ENCODE peak calls at places on chromosomes 1 and 21, in six cellular contexts. T is left lung; Q is HCT116; R is Karpas-422; J is uterus; P is CD8-positive, alpha-beta memory T cell. H is an unnamed sample. For H3K4me1, the result is how much of the 10 kb centered on the place peaks cover.

GRCh38 chr1:231185391-231185790 is 23.5 kb downstream of the TRIM67 start:
- DNase-seq in P (no peak), J (no peak), Q (no peak), T (no peak), R (no peak), H (no peak)

GRCh38 chr1:19313961-19314882 is 2.1 kb downstream of the SLC66A1 start:
- DNase-seq in Q (no peak), J (no peak), P (no peak), R (peak), T (no peak), H (no peak)

GRCh38 chr21:41668051-41668541 is 98.8 kb downstream of the RIPK4 start:
- DNase-seq in P (no peak), Q (no peak), J (no peak), R (no peak), T (peak), H (no peak)

GRCh38 chr1:228394571-228395394 is 11.9 kb downstream of the TRIM11 start:
- DNase-seq in J (peak), Q (no peak), P (no peak), R (no peak), T (peak), H (no peak)

GRCh38 chr1:234612352-234613127 is 2.6 kb upstream of the IRF2BP2 start:
- DNase-seq in T (peak), P (peak), J (peak), Q (peak), R (peak), H (peak)

GRCh38 chr1:7221823-7222462 is 436.7 kb downstream of the CAMTA1 start:
- DNase-seq in J (no peak), P (no peak), T (no peak), Q (no peak), R (no peak), H (no peak)

GRCh38 chr1:85313888-85314696 is 37.7 kb upstream of the BCL10 start:
- DNase-seq in J (no peak), P (no peak), T (no peak), R (no peak), Q (no peak), H (no peak)

GRCh38 chr1:53740621-53741105 is 1.7 kb upstream of the GLIS1 start:
- DNase-seq in R (no peak), P (no peak), Q (no peak), J (no peak), T (no peak), H (no peak)

GRCh38 chr1:172241540-172241939 is 178.9 kb upstream of the C1orf105 start:
- DNase-seq in Q (no peak), T (no peak), P (no peak), J (no peak), R (no peak), H (no peak)

GRCh38 chr1:64523938-64524337 is 54.0 kb downstream of the CACHD1 start:
- DNase-seq in R (no peak), P (no peak), Q (no peak), J (no peak), T (no peak), H (no peak)

GRCh38 chr1:3787347-3787710 is 9.0 kb downstream of the LRRC47 start:
- DNase-seq in J (no peak), P (peak), Q (no peak), T (no peak), R (no peak), H (peak)

GRCh38 chr1:28601696-28602095 is 9.6 kb downstream of the RAB42 start:
- DNase-seq in Q (peak), P (no peak), T (no peak), R (no peak), J (no peak), H (no peak)

GRCh38 chr1:227318852-227319607 is 738 bp upstream of the CDC42BPA start:
- DNase-seq in T (peak), P (no peak), Q (no peak), J (peak), R (no peak), H (peak)
- H3K4me1 ChIP-seq in T (under half), P (under half), Q (under half), J (under half), R (under half), H (under half)

GRCh38 chr1:32768110-32768857 is 48.9 kb downstream of the YARS1 start:
- DNase-seq in P (no peak), J (no peak), R (no peak), Q (no peak), T (no peak), H (no peak)

GRCh38 chr1:32765561-32766327 is 51.4 kb downstream of the YARS1 start:
- DNase-seq in J (no peak), R (no peak), P (no peak), T (no peak), Q (no peak), H (no peak)

GRCh38 chr1:32766328-32766972 is 50.7 kb downstream of the YARS1 start:
- DNase-seq in Q (no peak), J (no peak), P (no peak), R (no peak), T (no peak), H (no peak)

GRCh38 chr1:32767156-32767555 is 50.0 kb downstream of the YARS1 start:
- DNase-seq in R (no peak), J (no peak), Q (no peak), T (no peak), P (no peak), H (no peak)

GRCh38 chr1:32767641-32768040 is 49.5 kb downstream of the YARS1 start:
- DNase-seq in Q (no peak), R (no peak), P (no peak), J (no peak), T (no peak), H (no peak)
- H3K4me3 ChIP-seq in Q (no peak), R (no peak), P (no peak), J (no peak), T (no peak), H (no peak)

GRCh38 chr1:25804244-25804963 is 4.4 kb downstream of the SELENON start:
- DNase-seq in P (no peak), J (no peak), T (no peak), Q (no peak), R (no peak), H (no peak)
- H3K4me1 ChIP-seq in P (under half), J (under half), T (half or more), Q (under half), R (under half), H (half or more)

GRCh38 chr1:226223157-226223785 is at the start of gene MIXL1:
- DNase-seq in Q (no peak), T (no peak), P (no peak), R (no peak), J (no peak), H (no peak)
- H3K4me3 ChIP-seq in Q (no peak), T (peak), P (peak), R (peak), J (peak), H (peak)

GRCh38 chr1:10699470-10699835 is 97.0 kb downstream of the CASZ1 start:
- DNase-seq in Q (no peak), J (no peak), P (no peak), T (no peak), R (no peak), H (no peak)
- H3K4me1 ChIP-seq in Q (under half), J (under half), P (under half), T (under half), R (under half), H (under half)

GRCh38 chr1:81237531-81238528 is 562.9 kb upstream of the ADGRL2 start:
- DNase-seq in R (no peak), T (no peak), Q (no peak), J (no peak), P (no peak), H (no peak)
- H3K4me3 ChIP-seq in R (no peak), T (peak), Q (no peak), J (peak), P (no peak), H (peak)

GRCh38 chr1:117660266-117660973 is 54.6 kb downstream of the TENT5C start:
- DNase-seq in J (no peak), R (no peak), Q (no peak), P (no peak), T (no peak), H (no peak)

GRCh38 chr1:117663156-117663902 is 57.5 kb downstream of the TENT5C start:
- DNase-seq in P (no peak), R (no peak), Q (no peak), J (no peak), T (no peak), H (no peak)

GRCh38 chr1:117661027-117661426 is 55.2 kb downstream of the TENT5C start:
- DNase-seq in J (no peak), Q (no peak), R (no peak), P (no peak), T (no peak), H (no peak)

GRCh38 chr1:117664314-117664713 is 58.5 kb downstream of the TENT5C start:
- DNase-seq in R (no peak), Q (no peak), P (no peak), T (no peak), J (no peak), H (no peak)

DNA sequence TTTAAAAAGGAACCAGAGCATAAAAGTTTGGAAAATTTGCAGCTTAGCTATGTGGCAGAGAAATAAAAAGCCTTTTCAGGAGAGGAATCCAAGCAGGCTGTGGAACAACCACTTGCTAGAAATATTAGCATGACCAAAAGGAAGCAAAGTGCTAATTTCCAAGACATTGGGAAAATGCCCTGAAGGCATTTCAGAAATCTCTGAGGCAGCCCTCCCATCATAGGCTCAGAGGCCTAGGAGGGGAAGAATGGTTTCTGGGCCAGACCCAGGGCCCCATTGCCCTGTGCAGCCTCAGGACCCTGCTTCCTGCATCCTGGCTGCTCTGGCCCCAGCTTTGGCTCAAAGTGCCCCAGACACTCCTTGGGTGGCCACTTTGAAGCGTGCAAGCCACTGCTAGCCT is 56.8 kb downstream of the TENT5C start:
- DNase-seq in T (no peak), Q (no peak), R (no peak), P (no peak), J (no peak), H (no peak)
- H3K4me1 ChIP-seq in T (under half), Q (under half), R (under half), P (half or more), J (under half), H (under half)

DNA sequence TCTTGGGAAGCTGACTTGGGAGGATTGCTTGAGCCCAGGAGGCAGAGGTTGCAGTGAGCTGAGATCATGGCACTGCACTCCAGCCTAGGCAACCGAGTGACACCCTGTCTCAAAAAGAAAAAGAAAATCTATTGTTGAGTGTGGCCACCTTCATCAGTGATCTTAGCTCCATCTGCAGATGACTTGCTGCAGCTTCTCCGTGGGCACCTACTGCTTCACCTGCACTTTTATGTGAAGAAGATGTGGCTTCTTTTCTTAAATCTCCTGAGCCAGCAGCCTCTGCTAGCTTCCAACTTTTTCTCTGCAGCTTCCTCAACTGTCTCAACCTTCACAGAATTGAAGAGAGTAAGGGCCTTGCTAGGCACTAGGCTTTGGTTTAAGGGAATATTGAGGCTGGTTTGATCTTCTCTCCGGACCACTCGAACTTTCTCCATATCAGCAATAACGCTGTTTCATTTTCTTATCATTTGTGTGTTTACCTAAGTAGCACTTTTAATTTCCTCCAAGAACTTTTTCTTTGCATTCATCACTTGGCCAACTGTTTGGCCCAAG is 28.0 kb downstream of the AGPAT3 start:
- DNase-seq in T (no peak), R (no peak), J (no peak), P (no peak), Q (no peak), H (no peak)
- H3K4me3 ChIP-seq in T (no peak), R (peak), J (no peak), P (peak), Q (no peak), H (no peak)

DNA sequence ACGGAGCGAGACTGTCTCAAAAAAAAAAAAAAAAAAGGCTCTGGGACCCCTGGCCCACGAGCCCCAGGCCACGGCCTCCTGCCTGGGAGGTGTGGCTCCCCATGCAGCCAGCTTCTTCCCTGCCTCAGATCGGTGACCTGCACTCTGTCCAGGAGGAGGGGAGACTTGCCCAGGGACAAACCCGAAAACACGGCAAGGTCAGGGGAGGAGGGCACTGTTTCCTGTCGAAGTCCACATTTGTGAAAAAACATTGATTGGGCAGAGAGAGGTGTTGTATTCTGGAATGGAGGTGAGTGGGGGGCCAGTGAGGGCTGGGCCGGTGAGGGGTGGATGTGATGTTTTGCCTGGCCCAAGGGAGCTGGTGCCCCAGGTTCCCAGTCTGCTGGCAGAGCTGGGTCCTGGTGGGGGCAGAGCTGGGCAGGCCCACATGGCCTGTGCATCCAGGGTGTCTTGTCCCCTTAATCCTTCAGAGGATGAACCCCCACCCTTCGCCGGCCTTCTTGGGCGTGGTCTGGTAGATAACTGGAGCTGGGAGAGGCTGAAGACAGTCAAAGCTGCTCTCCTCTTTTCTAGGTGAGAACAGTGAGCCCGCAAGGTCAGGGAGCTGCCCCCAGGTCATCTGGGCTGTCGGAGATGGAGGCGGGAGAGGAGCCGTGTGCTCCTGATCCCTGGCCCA is 12.4 kb upstream of the FAAP20 start:
- DNase-seq in T (no peak), P (no peak), R (no peak), Q (no peak), J (no peak), H (peak)
- H3K4me1 ChIP-seq in T (half or more), P (under half), R (under half), Q (under half), J (under half), H (half or more)